ENCODE peak calls at places on chromosomes 6 and 20, in four cellular contexts. Q, F, V and R are unnamed samples.

GRCh38 chr6:15551798-15552197 is 111.0 kb downstream of the DTNBP1 start:
- DNase-seq in Q (no peak), V (no peak), F (no peak), R (peak)

GRCh38 chr20:46994341-46994740 is 99.7 kb downstream of the EYA2 start:
- DNase-seq in F (no peak), V (no peak), Q (no peak), R (no peak)

GRCh38 chr6:11054722-11055121 is 10.6 kb upstream of the ELOVL2 start:
- DNase-seq in F (no peak), Q (no peak), V (no peak), R (no peak)

GRCh38 chr6:152117156-152118129 is 310.0 kb downstream of the ESR1 start:
- DNase-seq in V (no peak), F (no peak), Q (no peak), R (no peak)

GRCh38 chr6:79607000-79607399 is 24.1 kb upstream of the SH3BGRL2 start:
- DNase-seq in F (no peak), Q (no peak), V (no peak), R (no peak)

GRCh38 chr6:16257999-16258708 is 19.8 kb downstream of the GMPR start:
- DNase-seq in V (peak), Q (peak), F (peak), R (no peak)

GRCh38 chr6:146767632-146768031 is 168.9 kb downstream of the ADGB start:
- DNase-seq in Q (no peak), F (no peak), V (no peak), R (no peak)

GRCh38 chr20:14142964-14143627 is 147.8 kb downstream of the MACROD2 start:
- DNase-seq in Q (no peak), F (no peak), V (no peak), R (no peak)

GRCh38 chr6:14100098-14100497 is 17.5 kb upstream of the CD83 start:
- DNase-seq in Q (no peak), V (no peak), F (no peak), R (no peak)

GRCh38 chr20:44211177-44212039 is 837 bp upstream of the OSER1 start:
- DNase-seq in F (no peak), V (no peak), Q (no peak), R (peak)

GRCh38 chr6:165894228-165894825 is 231.3 kb upstream of the PDE10A start:
- DNase-seq in Q (no peak), V (no peak), F (no peak), R (no peak)

GRCh38 chr20:44412402-44413144 is 57.1 kb downstream of the HNF4A start:
- DNase-seq in F (no peak), V (no peak), Q (no peak), R (no peak)

GRCh38 chr6:27296106-27296783 is 15.8 kb downstream of the POM121L2 start:
- DNase-seq in Q (no peak), F (peak), V (peak), R (peak)

GRCh38 chr20:2603816-2604505 is 48.5 kb upstream of the NOP56 start:
- DNase-seq in V (no peak), F (no peak), Q (no peak), R (no peak)

GRCh38 chr6:97294451-97294850 is 11.4 kb upstream of the MMS22L start:
- DNase-seq in F (no peak), V (peak), Q (no peak), R (no peak)

GRCh38 chr6:195861-196360 is 96.4 kb upstream of the DUSP22 start:
- DNase-seq in V (no peak), Q (peak), F (no peak), R (no peak)

GRCh38 chr6:20211037-20211940 is 980 bp downstream of the MBOAT1 start:
- DNase-seq in V (peak), Q (no peak), F (peak), R (peak)

GRCh38 chr6:109059148-109059547 is 35.5 kb downstream of the SESN1 start:
- DNase-seq in Q (no peak), V (no peak), F (no peak), R (no peak)

DNA sequence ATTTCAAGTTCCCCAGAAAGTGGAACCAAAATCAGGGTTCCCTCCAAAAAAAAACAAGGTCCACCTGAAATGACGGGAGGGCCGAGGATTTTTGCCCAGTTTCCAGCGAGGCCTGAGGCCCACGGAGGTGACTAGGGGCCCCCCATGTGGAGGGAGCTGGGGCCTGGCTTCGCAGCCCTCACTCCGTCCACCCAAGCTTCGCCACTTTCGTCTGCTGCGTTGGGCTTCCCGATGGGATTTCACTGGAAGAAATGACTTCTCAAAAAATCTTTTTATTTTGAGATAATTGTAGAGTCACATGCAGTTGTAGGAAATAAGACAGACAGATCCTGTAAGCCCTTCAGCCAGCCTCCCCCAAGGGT is 208.3 kb downstream of the TAF4 start:
- DNase-seq in V (no peak), F (no peak), Q (no peak), R (no peak)
- TF ChIP-seq CTCF in V (no peak), F (no peak), Q (no peak), R (no peak)

GRCh38 chr6:116530436-116530835 is 15.0 kb downstream of the TRAPPC3L start:
- DNase-seq in Q (no peak), F (no peak), V (no peak), R (no peak)

GRCh38 chr6:116536216-116536621 is 9.3 kb downstream of the TRAPPC3L start:
- DNase-seq in V (peak), F (no peak), Q (no peak), R (peak)

GRCh38 chr6:116535109-116535508 is 10.4 kb downstream of the TRAPPC3L start:
- DNase-seq in Q (no peak), V (no peak), F (no peak), R (no peak)

GRCh38 chr6:116531675-116532570 is 13.6 kb downstream of the TRAPPC3L start:
- DNase-seq in F (peak), V (peak), Q (peak), R (peak)

GRCh38 chr6:116533233-116533957 is 12.1 kb downstream of the TRAPPC3L start:
- DNase-seq in V (peak), Q (no peak), F (peak), R (peak)
- TF ChIP-seq CTCF in V (peak), Q (no peak), F (peak), R (peak)

GRCh38 chr6:56370591-56371198 is 123.3 kb upstream of the COL21A1 start:
- DNase-seq in Q (peak), F (no peak), V (no peak), R (no peak)

GRCh38 chr6:56372621-56373020 is 125.2 kb upstream of the COL21A1 start:
- DNase-seq in F (no peak), Q (no peak), V (no peak), R (no peak)

GRCh38 chr6:56368484-56368883 is 121.1 kb upstream of the COL21A1 start:
- DNase-seq in V (no peak), F (no peak), Q (no peak), R (no peak)

GRCh38 chr6:56366112-56366852 is 118.9 kb upstream of the COL21A1 start:
- DNase-seq in F (no peak), V (no peak), Q (no peak), R (peak)

GRCh38 chr6:56370127-56370540 is 122.8 kb upstream of the COL21A1 start:
- DNase-seq in V (peak), F (peak), Q (no peak), R (peak)
- TF ChIP-seq CTCF in V (peak), F (peak), Q (no peak), R (peak)

DNA sequence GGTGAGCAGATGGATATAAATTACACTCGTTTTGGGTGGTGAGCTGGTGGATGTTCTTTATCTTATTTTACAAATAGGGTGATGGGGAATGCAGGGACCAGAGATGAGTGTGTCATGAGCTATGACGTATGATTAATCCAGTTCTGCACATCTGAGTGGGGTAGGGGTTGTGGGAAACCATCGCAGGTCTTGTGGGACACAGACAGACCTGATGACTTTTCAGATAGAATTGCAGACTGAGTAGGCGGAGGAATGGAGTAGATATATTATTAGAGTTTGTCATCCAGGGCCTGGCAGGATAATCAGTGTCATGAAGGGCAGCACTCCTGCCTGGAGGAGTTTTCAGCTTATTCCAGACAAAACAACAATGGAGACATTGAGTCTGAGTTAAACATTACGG is 12.9 kb upstream of the DSP start:
- DNase-seq in V (no peak), Q (no peak), F (no peak), R (no peak)
- TF ChIP-seq CTCF in V (no peak), Q (no peak), F (no peak), R (no peak)